ENCODE peak calls at places on chromosomes 6 and 20, in six cellular contexts. T, J, O, D, V and M are unnamed samples.

GRCh38 chr6:106820412-106820852 is 154.1 kb downstream of the CD24 start:
- DNase-seq in J (no peak), O (no peak), T (no peak), D (no peak), V (no peak), M (no peak)

GRCh38 chr6:33213166-33213988 is 5.1 kb downstream of the RING1 start:
- DNase-seq in D (no peak), O (no peak), J (no peak), T (peak; percentile 63), V (no peak), M (no peak)

GRCh38 chr6:33313105-33313708 is 671 bp downstream of the TAPBP start:
- DNase-seq in T (peak; percentile 72), V (peak; percentile 65), O (no peak), D (peak; percentile 34), J (peak; percentile 78), M (no peak)

GRCh38 chr20:52209154-52209571 is 17.6 kb upstream of the ZFP64 start:
- DNase-seq in V (no peak), J (peak; percentile 84), O (no peak), T (no peak), D (no peak), M (no peak)

GRCh38 chr6:109397020-109397419 is 14.8 kb upstream of the CD164 start:
- DNase-seq in T (no peak), O (no peak), J (no peak), V (no peak), D (no peak), M (no peak)

GRCh38 chr6:53240763-53241162 is 92.1 kb upstream of the GCM1 start:
- DNase-seq in O (no peak), T (no peak), V (no peak), D (no peak), J (no peak), M (no peak)

GRCh38 chr6:107786709-107787588 is 37.2 kb downstream of the SCML4 start:
- DNase-seq in V (peak; percentile 86), T (no peak), O (no peak), J (no peak), D (no peak), M (no peak)

GRCh38 chr20:2446845-2447244 is 23.7 kb downstream of the SNRPB start:
- DNase-seq in O (no peak), T (peak; percentile 34), J (peak; percentile 59), D (no peak), V (no peak), M (no peak)

GRCh38 chr6:23202207-23202606 is 632.8 kb downstream of the HDGFL1 start:
- DNase-seq in O (no peak), J (no peak), D (no peak), V (no peak), T (no peak), M (no peak)

GRCh38 chr20:37644605-37645004 is 49.2 kb upstream of the CTNNBL1 start:
- DNase-seq in J (no peak), T (no peak), V (no peak), D (no peak), O (no peak), M (no peak)

GRCh38 chr6:56268266-56268665 is 20.9 kb upstream of the COL21A1 start:
- DNase-seq in T (no peak), J (no peak), D (no peak), O (no peak), V (no peak), M (no peak)
- H3K9me3 ChIP-seq in T (no peaks in the 10 kb centered on the region), J (no peaks in the 10 kb centered on the region), D (peaks cover 39% of the 10 kb centered on the region), O (peaks cover 2% of the 10 kb centered on the region), V (no peaks in the 10 kb centered on the region), M (no peaks in the 10 kb centered on the region)

GRCh38 chr6:168221000-168221399 is 98.6 kb downstream of the DACT2 start:
- DNase-seq in T (no peak), D (no peak), J (no peak), V (no peak), O (no peak), M (no peak)

GRCh38 chr6:168219804-168220203 is 99.8 kb downstream of the DACT2 start:
- DNase-seq in D (no peak), J (no peak), V (no peak), O (no peak), T (no peak), M (no peak)

GRCh38 chr6:168217880-168218537 is 101.6 kb downstream of the DACT2 start:
- DNase-seq in T (no peak), J (no peak), V (no peak), O (no peak), D (no peak), M (no peak)

GRCh38 chr6:168217216-168217879 is 102.2 kb downstream of the DACT2 start:
- DNase-seq in O (no peak), V (no peak), D (no peak), T (no peak), J (peak; percentile 28), M (no peak)

GRCh38 chr6:168219167-168219566 is 100.4 kb downstream of the DACT2 start:
- DNase-seq in V (peak; percentile 84), O (peak; percentile 81), J (no peak), D (no peak), T (no peak), M (no peak)
- H3K9me3 ChIP-seq in V (no peaks in the 10 kb centered on the region), O (no peaks in the 10 kb centered on the region), J (no peaks in the 10 kb centered on the region), D (no peaks in the 10 kb centered on the region), T (no peaks in the 10 kb centered on the region), M (no peaks in the 10 kb centered on the region)

GRCh38 chr6:40398810-40399477 is 188.2 kb downstream of the LRFN2 start:
- DNase-seq in D (no peak), V (no peak), J (peak; percentile 71), T (peak; percentile 25), O (no peak), M (no peak)

GRCh38 chr6:40399888-40400468 is 187.2 kb downstream of the LRFN2 start:
- DNase-seq in J (no peak), T (no peak), O (no peak), V (no peak), D (no peak), M (no peak)

GRCh38 chr6:40398034-40398679 is 189.0 kb downstream of the LRFN2 start:
- DNase-seq in J (no peak), O (no peak), T (no peak), D (no peak), V (no peak), M (no peak)

GRCh38 chr6:40397287-40398033 is 189.7 kb downstream of the LRFN2 start:
- DNase-seq in T (no peak), O (no peak), J (no peak), V (no peak), D (no peak), M (no peak)

GRCh38 chr6:40400738-40401137 is 186.4 kb downstream of the LRFN2 start:
- DNase-seq in O (no peak), D (no peak), T (no peak), V (no peak), J (no peak), M (no peak)
- H3K9me3 ChIP-seq in O (no peaks in the 10 kb centered on the region), D (no peaks in the 10 kb centered on the region), T (no peaks in the 10 kb centered on the region), V (no peaks in the 10 kb centered on the region), J (no peaks in the 10 kb centered on the region), M (no peaks in the 10 kb centered on the region)

GRCh38 chr6:298233-299049 is 6.2 kb downstream of the DUSP22 start:
- DNase-seq in V (no peak), D (no peak), T (no peak), J (no peak), O (no peak), M (no peak)
- H3K9me3 ChIP-seq in V (no peaks in the 10 kb centered on the region), D (no peaks in the 10 kb centered on the region), T (no peaks in the 10 kb centered on the region), J (peaks cover 79% of the 10 kb centered on the region), O (no peaks in the 10 kb centered on the region), M (no peaks in the 10 kb centered on the region)

DNA sequence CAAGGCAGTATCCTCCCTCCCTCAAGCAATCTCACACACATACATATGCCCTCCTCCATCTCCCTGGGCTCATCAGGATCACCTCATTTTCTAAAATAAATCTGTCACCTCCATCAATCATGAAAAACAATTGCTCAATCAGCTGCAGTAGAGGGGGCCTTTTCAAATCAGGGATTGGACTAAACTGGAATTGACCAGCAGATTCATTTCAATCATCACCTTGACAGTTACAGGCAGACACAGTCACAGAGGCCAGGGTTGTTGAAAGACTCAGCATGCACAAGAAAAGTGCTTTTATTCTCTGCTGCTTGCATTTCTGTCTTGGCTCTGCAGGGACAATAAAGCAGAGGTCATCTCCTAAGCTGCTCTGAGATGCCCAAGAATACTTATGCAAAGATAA is 539.4 kb downstream of the PTPRT start:
- DNase-seq in T (no peak), O (no peak), J (no peak), V (no peak), D (no peak), M (no peak)
- H3K9me3 ChIP-seq in T (no peaks in the 10 kb centered on the region), O (peaks cover 1% of the 10 kb centered on the region), J (no peaks in the 10 kb centered on the region), V (no peaks in the 10 kb centered on the region), D (no peaks in the 10 kb centered on the region), M (no peaks in the 10 kb centered on the region)

GRCh38 chr6:159429427-159429826 is 260.2 kb downstream of the FNDC1 start:
- DNase-seq in T (no peak), J (no peak), D (no peak), V (no peak), O (no peak), M (no peak)
- H3K9me3 ChIP-seq in T (peaks cover 8% of the 10 kb centered on the region), J (no peaks in the 10 kb centered on the region), D (peaks cover 19% of the 10 kb centered on the region), V (peaks cover 9% of the 10 kb centered on the region), O (peaks cover 5% of the 10 kb centered on the region), M (no peaks in the 10 kb centered on the region)